ENCODE peak calls at places on chromosomes 13 and 19, in seven cellular contexts. C, V, M, A, I, Y and W are unnamed samples. For H3K27me3, the result is how much of the 10 kb centered on the place peaks cover.

GRCh38 chr19:6728346-6728745 is 7.9 kb upstream of the C3 start:
- DNase-seq in C (peak), V (no peak), M (no peak), A (peak), I (no peak), Y (no peak), W (peak)

GRCh38 chr19:38839816-38840582 is 8.4 kb upstream of the ECH1 start:
- DNase-seq in C (no peak), V (peak), M (no peak), A (no peak), I (no peak), Y (no peak), W (no peak)

GRCh38 chr13:29583073-29583785 is 12.3 kb downstream of the SLC7A1 start:
- DNase-seq in C (peak), V (peak), M (no peak), A (no peak), I (no peak), Y (peak), W (no peak)

GRCh38 chr19:3538965-3539742 is at the start of gene TEKTIP1:
- DNase-seq in C (peak), V (no peak), M (no peak), A (peak), I (no peak), Y (no peak), W (no peak)

GRCh38 chr13:49351871-49352270 is 92.0 kb downstream of the CAB39L start:
- DNase-seq in C (no peak), V (peak), M (no peak), A (no peak), I (no peak), Y (no peak), W (no peak)

GRCh38 chr13:78881746-78882145 is 222.8 kb upstream of the OBI1 start:
- DNase-seq in C (no peak), V (no peak), M (no peak), A (no peak), I (no peak), Y (no peak), W (no peak)

GRCh38 chr13:22883262-22883840 is 297.4 kb upstream of the SGCG start:
- DNase-seq in C (no peak), V (no peak), M (no peak), A (no peak), I (no peak), Y (no peak), W (no peak)

GRCh38 chr13:21911916-21912315 is 241.0 kb downstream of the FGF9 start:
- DNase-seq in C (no peak), V (no peak), M (no peak), A (no peak), I (no peak), Y (no peak), W (no peak)

GRCh38 chr13:58994778-58995177 is 1169.0 kb downstream of the DIAPH3 start:
- DNase-seq in C (no peak), V (peak), M (no peak), A (no peak), I (no peak), Y (no peak), W (no peak)

GRCh38 chr13:83996415-83996814 is 114.1 kb upstream of the SLITRK1 start:
- DNase-seq in C (no peak), V (no peak), M (no peak), A (no peak), I (no peak), Y (no peak), W (no peak)

GRCh38 chr13:44238011-44238421 is 135.6 kb upstream of the SERP2 start:
- DNase-seq in C (no peak), V (peak), M (no peak), A (no peak), I (no peak), Y (peak), W (no peak)

GRCh38 chr19:45569619-45570421 is 14.8 kb downstream of the OPA3 start:
- DNase-seq in C (peak), V (peak), M (no peak), A (no peak), I (peak), Y (no peak), W (peak)

GRCh38 chr13:23778879-23779278 is 110.3 kb downstream of the MIPEP start:
- DNase-seq in C (no peak), V (peak), M (no peak), A (no peak), I (no peak), Y (no peak), W (no peak)

GRCh38 chr19:1087813-1088418 is 7.3 kb downstream of the POLR2E start:
- DNase-seq in C (no peak), V (no peak), M (no peak), A (no peak), I (no peak), Y (no peak), W (peak)

GRCh38 chr19:17765069-17765618 is 13.9 kb downstream of the FCHO1 start:
- DNase-seq in C (peak), V (no peak), M (no peak), A (peak), I (no peak), Y (no peak), W (peak)

GRCh38 chr19:40671404-40671803 is 19.0 kb downstream of the NUMBL start:
- DNase-seq in C (no peak), V (no peak), M (no peak), A (no peak), I (no peak), Y (no peak), W (peak)

GRCh38 chr13:84243340-84243739 is 361.1 kb upstream of the SLITRK1 start:
- DNase-seq in C (no peak), V (no peak), M (no peak), A (no peak), I (no peak), Y (no peak), W (no peak)

GRCh38 chr19:2454199-2454961 is 2.4 kb downstream of the LMNB2 start:
- DNase-seq in C (no peak), V (no peak), M (no peak), A (no peak), I (no peak), Y (no peak), W (no peak)

GRCh38 chr13:101416181-101417042 is at the start of gene NALCN:
- DNase-seq in C (peak), V (peak), M (no peak), A (no peak), I (no peak), Y (no peak), W (no peak)

GRCh38 chr13:80666782-80667537 is 326.0 kb upstream of the SPRY2 start:
- DNase-seq in C (no peak), V (no peak), M (no peak), A (no peak), I (no peak), Y (no peak), W (no peak)

GRCh38 chr13:97225533-97225932 is 3.4 kb downstream of the MBNL2 start:
- DNase-seq in C (no peak), V (no peak), M (no peak), A (no peak), I (no peak), Y (no peak), W (no peak)

GRCh38 chr19:52695996-52696395 is 38.8 kb downstream of the ZNF611 start:
- DNase-seq in C (no peak), V (no peak), M (no peak), A (no peak), I (no peak), Y (no peak), W (no peak)

GRCh38 chr19:45508931-45509691 is 1.8 kb downstream of the VASP start:
- DNase-seq in C (peak), V (peak), M (peak), A (peak), I (no peak), Y (no peak), W (peak)

DNA sequence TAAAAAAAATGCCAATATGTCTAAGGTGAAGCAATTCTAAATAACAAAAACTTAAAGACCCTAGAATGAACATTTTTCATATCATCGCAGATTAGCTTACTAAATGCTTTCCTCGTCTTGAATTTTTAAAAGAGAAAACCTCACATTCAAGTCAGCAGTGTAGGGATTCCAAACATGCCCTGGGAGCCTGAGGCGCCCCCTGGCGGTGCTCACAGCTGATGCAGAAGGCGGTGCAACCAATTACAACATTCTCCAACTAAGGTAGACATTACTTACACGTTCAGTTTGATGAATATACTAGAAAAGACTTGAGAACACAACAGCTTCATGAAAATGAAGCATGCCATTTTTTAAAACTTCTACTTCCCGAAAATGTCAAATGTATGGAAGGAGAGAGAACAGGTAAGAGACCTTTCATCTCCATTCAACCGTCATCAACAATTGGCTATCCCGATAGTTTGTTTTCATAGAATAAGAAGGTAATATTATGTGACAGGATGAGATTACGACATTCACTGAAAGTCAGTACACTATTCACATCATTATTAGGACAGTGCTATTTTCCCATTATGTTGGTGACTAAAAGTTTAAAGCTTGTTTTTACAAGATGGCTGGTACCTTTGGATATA is 304.4 kb downstream of the DCLK1 start:
- DNase-seq in C (peak), V (no peak), M (no peak), A (no peak), I (peak), Y (no peak), W (no peak)
- TF ChIP-seq CTCF in C (peak), V (no peak), M (no peak), A (no peak), I (peak), Y (peak), W (no peak)

GRCh38 chr19:11480081-11480926 is 542 bp downstream of the ELAVL3 start:
- DNase-seq in C (no peak), V (no peak), M (no peak), A (no peak), I (no peak), Y (no peak), W (no peak)
- H3K27me3 ChIP-seq in C (half or more), V (under half), M (under half), A (under half), I (under half), Y (under half), W (half or more)

GRCh38 chr13:91025442-91025841 is 322.0 kb upstream of the MIR17HG start:
- DNase-seq in C (no peak), V (no peak), M (no peak), A (no peak), I (no peak), Y (no peak), W (no peak)
- H3K4me3 ChIP-seq in C (no peak), V (no peak), M (no peak), A (no peak), I (no peak), Y (no peak), W (no peak)

GRCh38 chr13:27665761-27666160 is 44.1 kb downstream of the POLR1D start:
- DNase-seq in C (no peak), V (no peak), M (no peak), A (no peak), I (no peak), Y (no peak), W (no peak)

GRCh38 chr13:27663947-27664346 is 42.3 kb downstream of the POLR1D start:
- DNase-seq in C (peak), V (no peak), M (no peak), A (no peak), I (no peak), Y (no peak), W (no peak)

GRCh38 chr13:27666951-27667350 is 45.3 kb downstream of the POLR1D start:
- DNase-seq in C (no peak), V (no peak), M (no peak), A (no peak), I (no peak), Y (no peak), W (no peak)

GRCh38 chr13:27662738-27663470 is 41.2 kb downstream of the POLR1D start:
- DNase-seq in C (no peak), V (no peak), M (no peak), A (no peak), I (no peak), Y (no peak), W (no peak)

DNA sequence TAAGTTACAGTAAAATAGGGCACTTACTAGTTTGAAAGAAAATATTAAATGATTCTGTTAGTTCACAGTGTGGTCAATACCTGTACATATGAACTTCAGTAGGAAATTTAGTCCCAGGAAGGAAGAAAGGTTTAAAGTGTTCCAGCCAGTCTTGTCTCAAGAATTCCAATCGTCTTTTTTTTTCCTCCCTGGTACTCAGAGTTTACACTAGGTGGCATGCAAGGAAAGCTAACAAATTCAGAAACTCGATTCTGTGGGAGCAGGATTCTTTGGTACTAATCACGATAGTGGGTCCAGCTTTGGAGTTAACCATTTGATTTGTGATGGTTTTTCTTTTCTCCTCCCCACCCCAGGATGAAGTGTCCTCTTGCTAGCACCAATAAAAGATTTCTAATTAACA is 43.6 kb downstream of the POLR1D start:
- DNase-seq in C (no peak), V (no peak), M (no peak), A (no peak), I (no peak), Y (no peak), W (no peak)
- TF ChIP-seq CTCF in C (peak), V (peak), M (no peak), A (no peak), I (peak), Y (peak), W (no peak)

GRCh38 chr13:106626473-106626872 is 58.5 kb upstream of the ARGLU1 start:
- DNase-seq in C (no peak), V (no peak), M (no peak), A (no peak), I (no peak), Y (no peak), W (no peak)

GRCh38 chr13:106629068-106629712 is 61.3 kb upstream of the ARGLU1 start:
- DNase-seq in C (no peak), V (no peak), M (no peak), A (no peak), I (no peak), Y (no peak), W (no peak)

GRCh38 chr13:106633321-106633720 is 65.4 kb upstream of the ARGLU1 start:
- DNase-seq in C (no peak), V (no peak), M (no peak), A (no peak), I (no peak), Y (no peak), W (no peak)

GRCh38 chr13:106630162-106630561 is 62.2 kb upstream of the ARGLU1 start:
- DNase-seq in C (no peak), V (no peak), M (no peak), A (no peak), I (no peak), Y (no peak), W (no peak)

DNA sequence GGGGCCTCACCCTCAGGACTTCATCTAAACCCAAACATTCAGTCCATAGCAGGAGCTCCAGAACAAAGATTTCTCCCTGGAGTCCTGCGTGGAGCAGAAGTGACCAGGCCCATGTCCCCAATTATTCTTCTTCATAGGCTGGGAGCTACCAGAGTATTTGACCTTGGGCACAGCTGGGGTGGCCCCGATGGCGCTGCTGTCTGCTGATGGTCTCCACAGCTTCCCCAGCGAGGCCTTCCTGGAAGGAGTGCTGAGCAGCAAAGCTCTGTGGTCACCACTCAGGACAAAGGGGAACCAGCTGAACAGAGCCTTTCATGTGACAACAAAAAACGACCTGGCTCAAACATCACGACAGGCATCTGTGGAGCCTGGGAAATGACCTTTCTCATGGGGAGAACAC is 62.7 kb upstream of the ARGLU1 start:
- DNase-seq in C (no peak), V (no peak), M (no peak), A (no peak), I (no peak), Y (no peak), W (no peak)
- H3K27me3 ChIP-seq in C (under half), V (under half), M (under half), A (under half), I (under half), Y (under half), W (under half)